ENCODE peak calls at places on chromosome 16, in seven cellular contexts. K is right lobe of liver, I is lower leg skin, C is sigmoid colon, Y is heart left ventricle, W is HCT116, Q is uterus. X is an unnamed sample.

GRCh38 chr16:85157813-85158701 is 45.8 kb upstream of the CIBAR2 start:
- DNase-seq in K (no peak), I (no peak), C (no peak), Y (no peak), W (no peak), Q (no peak), X (no peak)

GRCh38 chr16:10992797-10993196 is 48.4 kb downstream of the CLEC16A start:
- DNase-seq in K (no peak), I (no peak), C (no peak), Y (no peak), W (peak), Q (no peak), X (no peak)

GRCh38 chr16:24013054-24013636 is 177.4 kb downstream of the PRKCB start:
- DNase-seq in K (no peak), I (no peak), C (no peak), Y (no peak), W (no peak), Q (no peak), X (no peak)

GRCh38 chr16:1580256-1580655 is 31.6 kb downstream of the IFT140 start:
- DNase-seq in K (no peak), I (no peak), C (no peak), Y (no peak), W (no peak), Q (no peak), X (no peak)

GRCh38 chr16:88681709-88682451 is 4.4 kb downstream of the SNAI3 start:
- DNase-seq in K (peak), I (peak), C (no peak), Y (peak), W (no peak), Q (no peak), X (peak)

GRCh38 chr16:66933776-66934137 is 445 bp downstream of the CIAO2B start:
- DNase-seq in K (no peak), I (no peak), C (no peak), Y (no peak), W (no peak), Q (no peak), X (no peak)

GRCh38 chr16:64144612-64145011 is 977.3 kb downstream of the CDH11 start:
- DNase-seq in K (no peak), I (no peak), C (no peak), Y (no peak), W (no peak), Q (no peak), X (no peak)

GRCh38 chr16:12433691-12434390 is 369.8 kb downstream of the CPPED1 start:
- DNase-seq in K (no peak), I (no peak), C (no peak), Y (no peak), W (no peak), Q (no peak), X (no peak)

GRCh38 chr16:14528306-14528948 is 101.6 kb downstream of the PARN start:
- DNase-seq in K (no peak), I (no peak), C (no peak), Y (no peak), W (no peak), Q (no peak), X (no peak)

GRCh38 chr16:8741636-8742427 is 55.6 kb downstream of the TMEM186 start:
- DNase-seq in K (no peak), I (no peak), C (peak), Y (no peak), W (no peak), Q (no peak), X (no peak)

GRCh38 chr16:89170346-89171215 is 967 bp upstream of the CDH15 start:
- DNase-seq in K (peak), I (no peak), C (no peak), Y (no peak), W (peak), Q (no peak), X (no peak)

GRCh38 chr16:59148312-59148711 is 414.2 kb upstream of the GOT2 start:
- DNase-seq in K (no peak), I (no peak), C (no peak), Y (no peak), W (no peak), Q (no peak), X (no peak)

GRCh38 chr16:85392756-85393673 is 220.1 kb upstream of the GSE1 start:
- DNase-seq in K (no peak), I (peak), C (peak), Y (peak), W (no peak), Q (no peak), X (no peak)

GRCh38 chr16:20904507-20905079 is 4.0 kb downstream of the LYRM1 start:
- DNase-seq in K (no peak), I (no peak), C (no peak), Y (no peak), W (peak), Q (no peak), X (no peak)

GRCh38 chr16:67883872-67884261 is 818 bp upstream of the NRN1L start:
- DNase-seq in K (peak), I (peak), C (peak), Y (peak), W (peak), Q (peak), X (peak)

DNA sequence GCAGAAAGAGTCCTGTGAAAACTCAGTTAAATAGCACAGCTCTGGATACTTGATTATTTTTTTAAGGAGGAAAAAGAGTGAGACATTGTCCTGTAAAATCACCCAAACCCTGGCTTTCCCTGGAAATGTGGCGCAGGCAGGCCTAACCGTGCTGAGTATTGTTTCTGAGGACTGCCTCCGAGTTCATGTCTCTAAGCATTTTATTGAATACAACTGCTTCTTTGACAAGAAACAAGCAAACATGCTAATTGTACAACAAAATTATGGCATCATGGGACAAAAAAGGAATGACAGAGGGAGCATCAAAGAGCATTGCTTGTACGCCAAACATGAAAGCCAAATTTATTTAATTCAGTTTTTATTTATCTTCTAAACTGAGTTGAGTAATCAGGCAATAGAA is 64.5 kb upstream of the HSBP1 start:
- DNase-seq in K (no peak), I (no peak), C (no peak), Y (no peak), W (no peak), Q (no peak), X (no peak)
- TF ChIP-seq CTCF in K (no peak), I (no peak), C (no peak), Y (no peak), W (no peak), Q (no peak), X (no peak)

GRCh38 chr16:28844226-28844885 is 1.8 kb downstream of the TUFM start:
- DNase-seq in K (no peak), I (no peak), C (no peak), Y (no peak), W (no peak), Q (no peak), X (no peak)

GRCh38 chr16:28845173-28846079 is 722 bp downstream of the TUFM start:
- DNase-seq in K (no peak), I (no peak), C (no peak), Y (no peak), W (peak), Q (no peak), X (no peak)

GRCh38 chr16:28846933-28847273 is 755 bp upstream of the TUFM start:
- DNase-seq in K (no peak), I (no peak), C (no peak), Y (no peak), W (no peak), Q (no peak), X (no peak)

GRCh38 chr16:28843766-28844165 is 2.4 kb downstream of the TUFM start:
- DNase-seq in K (no peak), I (no peak), C (no peak), Y (no peak), W (no peak), Q (no peak), X (no peak)

GRCh38 chr16:28846080-28846932 is at the start of gene TUFM:
- DNase-seq in K (peak), I (peak), C (peak), Y (peak), W (peak), Q (peak), X (peak)
- TF ChIP-seq POLR2A in K (peak), I (no peak), C (peak), Y (no peak), W (peak), Q (peak), X (no peak)

GRCh38 chr16:48632137-48632774 is 22.3 kb upstream of the N4BP1 start:
- DNase-seq in K (no peak), I (peak), C (peak), Y (no peak), W (no peak), Q (no peak), X (no peak)
- TF ChIP-seq CTCF in K (no peak), I (no peak), C (no peak), Y (no peak), W (no peak), Q (no peak), X (no peak)

DNA sequence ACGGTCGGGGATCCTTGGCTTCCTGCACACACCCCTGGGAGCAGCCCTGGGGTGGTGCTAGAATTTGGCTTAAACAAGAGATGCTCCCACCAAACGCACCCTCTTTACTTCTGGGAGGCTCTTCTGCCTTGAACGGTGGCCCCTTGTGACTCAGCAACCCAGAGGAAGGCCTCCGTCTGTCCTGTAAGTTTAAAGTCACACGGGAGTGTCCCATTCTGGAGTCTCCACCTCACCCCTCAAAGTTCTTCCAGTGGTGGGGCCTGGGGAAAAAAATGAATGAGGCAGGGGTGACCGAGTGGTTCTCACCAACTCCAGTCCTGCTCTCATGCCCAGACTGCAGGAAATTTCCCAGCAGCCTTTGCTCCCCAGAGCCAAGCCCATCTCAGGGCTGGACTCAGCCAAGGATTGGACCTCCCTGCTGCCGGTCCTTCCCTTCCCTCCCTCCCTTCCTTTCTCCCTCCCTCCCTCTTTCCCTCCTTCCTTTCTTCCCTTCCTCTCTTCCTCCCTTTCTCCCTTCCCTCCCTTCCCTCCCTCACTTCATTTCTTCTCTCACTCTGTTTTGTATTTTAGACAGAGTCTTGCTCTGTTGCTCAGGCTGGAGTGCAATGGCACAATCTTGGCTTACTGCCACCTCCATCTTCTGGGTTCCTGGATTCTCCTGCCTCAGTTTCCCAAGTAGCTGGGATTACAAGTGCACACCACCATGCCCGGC is 11.4 kb downstream of the ITGAD start:
- DNase-seq in K (no peak), I (no peak), C (no peak), Y (no peak), W (peak), Q (no peak), X (no peak)
- TF ChIP-seq POLR2A in K (no peak), I (no peak), C (no peak), Y (no peak), W (peak), Q (no peak), X (no peak)

DNA sequence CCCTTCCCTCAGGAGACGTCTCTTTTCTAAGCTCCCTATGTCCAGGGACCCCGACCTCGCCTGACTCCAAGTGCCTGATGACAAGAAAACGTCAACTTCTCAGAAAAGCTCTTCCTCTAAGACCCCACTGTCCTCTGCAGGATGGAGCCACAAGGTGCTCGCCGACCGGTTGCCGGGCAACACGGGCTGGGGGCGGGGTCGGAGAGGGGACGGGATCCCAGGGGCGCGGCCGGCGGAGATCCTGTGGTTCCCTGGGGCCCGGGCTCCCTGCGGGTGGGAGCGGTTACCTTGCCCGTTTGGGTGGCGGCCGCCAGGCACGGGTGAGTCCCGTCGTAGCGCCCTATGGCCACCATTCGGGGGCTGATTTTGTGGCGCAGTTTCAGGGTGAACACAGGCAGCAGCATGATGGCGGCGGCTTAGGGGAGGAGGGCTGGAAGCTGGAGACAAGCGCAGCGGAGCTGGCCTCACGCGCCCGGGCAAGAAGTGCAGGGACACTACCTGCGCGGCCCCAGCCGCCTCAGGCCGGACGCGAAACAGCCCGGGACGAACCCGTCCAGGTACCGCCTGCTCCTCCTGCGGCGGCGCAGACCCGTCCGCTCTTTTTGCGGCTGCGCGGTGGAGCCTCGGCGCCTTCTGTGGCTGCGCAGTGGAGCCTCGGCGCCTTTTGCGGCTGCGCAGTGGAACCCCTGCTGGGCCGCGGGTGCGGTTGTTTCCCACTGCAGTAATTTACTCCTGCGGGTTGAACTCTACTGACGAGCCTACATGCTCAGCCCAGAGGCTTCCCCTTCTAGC is at the start of gene BBS2:
- DNase-seq in K (peak), I (peak), C (peak), Y (peak), W (peak), Q (peak), X (peak)
- TF ChIP-seq CTCF in K (peak), I (no peak), C (no peak), Y (no peak), W (no peak), Q (peak), X (no peak)

DNA sequence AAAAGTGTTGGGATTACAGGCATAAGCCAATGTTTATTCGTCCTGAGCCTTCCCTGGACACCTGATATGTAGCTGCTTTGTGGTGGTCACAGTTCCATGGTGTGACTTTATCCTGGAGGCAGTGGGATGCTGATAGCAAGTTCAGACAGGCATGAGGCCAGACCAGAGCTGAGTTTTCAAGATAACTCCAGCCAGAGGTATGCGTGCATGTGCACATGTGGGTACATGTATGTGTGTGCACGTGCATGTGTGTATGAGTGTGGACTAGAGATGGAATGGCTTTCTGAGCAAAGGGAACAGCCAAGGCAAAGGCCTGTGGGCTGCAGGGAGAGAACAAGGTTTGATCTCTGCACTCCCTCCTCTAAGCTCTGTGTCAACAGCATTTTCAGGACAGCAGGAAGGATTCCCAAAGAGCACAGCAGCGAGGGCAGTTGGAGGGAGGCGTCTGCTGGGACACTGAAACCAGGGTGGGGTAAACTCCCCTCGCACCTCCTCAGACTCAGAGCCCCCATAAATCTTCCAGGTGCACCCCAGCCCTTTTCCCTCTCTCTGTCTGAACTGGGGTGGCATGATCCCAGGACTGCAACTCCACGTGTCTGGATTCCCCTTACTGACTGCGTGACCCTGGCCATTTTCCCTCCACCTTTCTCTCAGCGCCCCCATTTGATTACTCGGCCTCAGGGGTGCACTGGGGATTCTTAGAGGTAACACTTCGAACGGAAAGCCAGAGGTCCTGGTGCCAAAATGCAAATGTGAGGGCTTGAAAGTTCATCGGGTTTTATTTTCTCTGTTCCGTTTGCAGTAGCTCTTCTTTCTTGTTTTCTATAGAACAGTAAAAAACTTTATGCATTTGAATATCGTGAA is 15.3 kb downstream of the NLRC5 start:
- DNase-seq in K (no peak), I (peak), C (peak), Y (no peak), W (no peak), Q (no peak), X (no peak)
- TF ChIP-seq POLR2A in K (no peak), I (no peak), C (no peak), Y (no peak), W (no peak), Q (no peak), X (no peak)